ENCODE peak calls at places on chromosomes 12 and 14, in four cellular contexts. B is HepG2, C is K562, E is GM12878. G is an unnamed sample.

GRCh38 chr12:81261508-81262207 is 183.8 kb downstream of the ACSS3 start:
- DNase-seq in E (no peak), B (no peak), C (no peak), G (no peak)

GRCh38 chr14:101120636-101121398 is 217.3 kb upstream of the RTL1 start:
- DNase-seq in B (no peak), C (no peak), E (no peak), G (no peak)

GRCh38 chr14:24806061-24806678 is 172.2 kb upstream of the GZMB start:
- DNase-seq in E (peak; percentile 16), C (peak; percentile 42), B (peak; percentile 88), G (peak; percentile 45)

GRCh38 chr12:24884911-24885310 is 64.0 kb downstream of the BCAT1 start:
- DNase-seq in B (no peak), E (no peak), C (no peak), G (no peak)

GRCh38 chr12:131912526-131913274 is 16.4 kb upstream of the PUS1 start:
- DNase-seq in E (no peak), B (peak; percentile 24), C (no peak), G (peak; percentile 85)

GRCh38 chr12:51752490-51752889 is 96.0 kb downstream of the FIGNL2 start:
- DNase-seq in E (no peak), B (no peak), C (peak; percentile 25), G (peak; percentile 94)

GRCh38 chr12:34376133-34376799 is 354.0 kb downstream of the ALG10 start:
- DNase-seq in B (no peak), E (no peak), C (peak; percentile 48), G (no peak)

GRCh38 chr12:19223018-19223417 is 93.5 kb downstream of the PLEKHA5 start:
- DNase-seq in B (no peak), C (peak; percentile 4), E (no peak), G (no peak)

GRCh38 chr12:12278899-12279298 is 12.1 kb upstream of the LRP6 start:
- DNase-seq in B (no peak), E (no peak), C (no peak), G (peak; percentile 61)

GRCh38 chr12:100868487-100868886 is 73.9 kb downstream of the ANO4 start:
- DNase-seq in C (no peak), B (no peak), E (no peak), G (peak; percentile 23)

GRCh38 chr14:102316746-102317563 is 2.6 kb upstream of the ZNF839 start:
- DNase-seq in C (peak; percentile 83), E (peak; percentile 61), B (peak; percentile 83), G (peak; percentile 91)
- H3K9ac ChIP-seq in C (peak overlapping the region; percentile 93), E (peak overlapping the region; percentile 64), B (peak overlapping the region; percentile 98), G (peak overlapping the region; percentile 52)

GRCh38 chr12:62720661-62721330 is 214.2 kb downstream of the PPM1H start:
- DNase-seq in E (no peak), B (no peak), C (no peak), G (peak; percentile 83)
- TF ChIP-seq BHLHE40 in E (no peak), B (no peak), C (no peak), G (no peak)

DNA sequence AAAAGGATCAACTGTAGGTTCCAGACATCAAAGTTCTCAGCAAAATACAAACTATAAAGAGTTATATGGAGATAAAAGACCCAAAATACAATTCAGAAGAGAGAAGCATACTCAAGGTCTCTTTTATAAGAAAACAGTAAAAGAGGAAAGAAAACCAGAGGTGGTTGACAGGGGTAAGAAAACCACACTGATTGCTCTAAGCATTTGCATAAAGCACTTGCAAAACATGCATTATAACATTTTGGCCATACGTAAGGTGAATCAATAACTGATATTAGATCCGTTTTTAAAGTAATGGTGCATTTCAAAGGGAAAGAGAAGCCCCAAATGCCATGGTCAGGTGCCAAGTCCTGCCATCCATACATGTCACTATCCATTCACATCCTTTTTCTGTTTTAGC is 5.9 kb downstream of the DDHD1 start:
- DNase-seq in E (no peak), C (no peak), B (no peak), G (no peak)
- H3K9ac ChIP-seq in E (peak overlapping the region; percentile 51), C (no peak overlapping the region), B (no peak overlapping the region), G (no peak overlapping the region)

GRCh38 chr12:4203772-4204376 is 69.7 kb upstream of the CCND2 start:
- DNase-seq in B (no peak), E (no peak), C (no peak), G (no peak)
- TF ChIP-seq BHLHE40 in B (no peak), E (no peak), C (no peak), G (no peak)